ENCODE peak calls at places on chromosome 11, in four cellular contexts. D, K, Z and V are unnamed samples.

GRCh38 chr11:132116516-132116915 is 746.1 kb downstream of the NTM start:
- DNase-seq in Z (no peak), D (no peak), K (no peak), V (no peak)

GRCh38 chr11:1747753-1748466 is 2.5 kb downstream of the IFITM10 start:
- DNase-seq in K (no peak), D (no peak), Z (no peak), V (no peak)

GRCh38 chr11:32613500-32614151 is 30.0 kb downstream of the EIF3M start:
- DNase-seq in D (no peak), K (no peak), Z (no peak), V (no peak)

GRCh38 chr11:128581908-128582307 is 5.5 kb downstream of the ETS1 start:
- DNase-seq in K (no peak), D (no peak), Z (no peak), V (no peak)

GRCh38 chr11:112795142-112795815 is 165.9 kb upstream of the NCAM1 start:
- DNase-seq in D (peak), K (no peak), Z (peak), V (no peak)

GRCh38 chr11:46039990-46040389 is 81.3 kb downstream of the PHF21A start:
- DNase-seq in K (peak), Z (no peak), D (peak), V (no peak)

GRCh38 chr11:128289048-128289447 is 298.3 kb downstream of the ETS1 start:
- DNase-seq in D (no peak), K (no peak), Z (no peak), V (no peak)

GRCh38 chr11:47296045-47296444 is 26.1 kb downstream of the MADD start:
- DNase-seq in Z (no peak), D (no peak), K (no peak), V (no peak)

GRCh38 chr11:128026596-128026995 is 560.8 kb downstream of the ETS1 start:
- DNase-seq in Z (no peak), D (peak), K (peak), V (no peak)

GRCh38 chr11:68120212-68121066 is 749 bp downstream of the CHKA start:
- DNase-seq in K (no peak), Z (peak), D (peak), V (no peak)

GRCh38 chr11:1870721-1871466 is 18.0 kb downstream of the LSP1 start:
- DNase-seq in K (no peak), Z (peak), D (no peak), V (no peak)

GRCh38 chr11:47566166-47566546 is 757 bp downstream of the PTPMT1 start:
- DNase-seq in K (no peak), D (no peak), Z (no peak), V (no peak)

GRCh38 chr11:15852179-15852578 is 504.2 kb downstream of the SOX6 start:
- DNase-seq in K (no peak), D (peak), Z (peak), V (no peak)

GRCh38 chr11:44854146-44854545 is 96.5 kb downstream of the TP53I11 start:
- DNase-seq in K (no peak), Z (no peak), D (no peak), V (no peak)

GRCh38 chr11:126619516-126619915 is 264.0 kb downstream of the ST3GAL4 start:
- DNase-seq in Z (no peak), K (no peak), D (no peak), V (no peak)

GRCh38 chr11:111269146-111269868 is 23.8 kb downstream of the POU2AF2 start:
- DNase-seq in D (peak), K (no peak), Z (no peak), V (no peak)

GRCh38 chr11:106585061-106585460 is 433.2 kb downstream of the GUCY1A2 start:
- DNase-seq in Z (peak), K (peak), D (peak), V (no peak)

GRCh38 chr11:78170874-78171549 is 17.4 kb downstream of the KCTD21 start:
- DNase-seq in D (no peak), Z (no peak), K (no peak), V (no peak)

GRCh38 chr11:1197431-1197885 is 25.4 kb upstream of the MUC5B start:
- DNase-seq in Z (no peak), K (no peak), D (no peak), V (peak)

GRCh38 chr11:128936546-128937275 is 6.0 kb downstream of the TP53AIP1 start:
- DNase-seq in Z (peak), K (no peak), D (no peak), V (no peak)

GRCh38 chr11:43947003-43947500 is 4.6 kb downstream of the C11orf96 start:
- DNase-seq in D (peak), K (no peak), Z (peak), V (no peak)

GRCh38 chr11:44456544-44457270 is 108.8 kb upstream of the CD82 start:
- DNase-seq in Z (peak), D (no peak), K (no peak), V (no peak)

GRCh38 chr11:125568970-125569912 is at the start of gene EI24:
- DNase-seq in K (peak), D (peak), Z (peak), V (peak)

GRCh38 chr11:128603752-128604472 is 16.6 kb upstream of the ETS1 start:
- DNase-seq in K (no peak), Z (no peak), D (peak), V (no peak)

GRCh38 chr11:59025097-59025496 is 61.0 kb upstream of the GLYATL1B start:
- DNase-seq in K (no peak), Z (no peak), D (no peak), V (no peak)

GRCh38 chr11:77175869-77176539 is 48.0 kb downstream of the MYO7A start:
- DNase-seq in K (no peak), Z (peak), D (no peak), V (no peak)

DNA sequence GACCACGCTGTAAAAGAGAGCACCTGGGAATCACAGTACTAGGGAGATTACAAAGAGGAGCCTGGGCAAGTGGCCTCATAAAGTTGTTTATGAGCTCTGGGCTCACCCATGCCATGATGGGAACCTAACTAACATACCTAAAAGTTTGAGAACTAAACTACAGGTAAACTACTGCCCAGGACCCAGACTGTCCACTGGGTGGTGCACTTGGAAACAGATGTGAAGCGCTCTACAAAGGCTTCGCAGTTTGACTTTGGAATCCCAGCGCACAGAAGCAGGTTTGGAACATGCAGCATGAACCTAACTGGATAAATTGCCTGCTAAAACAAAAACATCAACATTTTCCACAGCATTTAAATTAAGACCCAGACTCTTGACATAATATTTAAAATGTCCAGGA is 418.6 kb downstream of the FAM181B start:
- DNase-seq in D (no peak), K (no peak), Z (peak), V (no peak)
- TF ChIP-seq CTCF in D (no peak), K (no peak), Z (peak), V (peak)

DNA sequence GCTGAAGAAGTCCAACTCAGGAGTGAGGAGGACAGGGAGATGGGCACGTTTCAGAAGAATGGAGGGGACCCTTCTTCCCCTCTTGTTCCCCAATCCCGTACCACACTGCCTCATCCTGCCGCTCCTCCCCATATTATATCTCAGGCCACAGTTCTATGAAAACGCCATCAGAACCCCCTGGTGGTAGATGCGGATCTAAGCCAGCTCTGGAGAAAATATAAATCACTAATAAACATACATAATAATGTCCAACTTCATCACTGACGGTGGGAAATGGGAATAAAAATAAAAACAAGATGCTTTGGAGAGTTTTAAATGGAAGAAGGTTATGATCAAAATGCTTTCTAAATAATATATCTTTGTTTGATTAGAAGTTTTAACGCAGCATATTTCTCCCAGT is 400.3 kb downstream of the CADM1 start:
- DNase-seq in D (no peak), Z (no peak), K (no peak), V (no peak)
- TF ChIP-seq CTCF in D (no peak), Z (no peak), K (no peak), V (no peak)

GRCh38 chr11:93361435-93361834 is 30.9 kb downstream of the DEUP1 start:
- DNase-seq in K (no peak), Z (no peak), D (no peak), V (no peak)
- TF ChIP-seq CTCF in K (no peak), Z (no peak), D (no peak), V (no peak)

DNA sequence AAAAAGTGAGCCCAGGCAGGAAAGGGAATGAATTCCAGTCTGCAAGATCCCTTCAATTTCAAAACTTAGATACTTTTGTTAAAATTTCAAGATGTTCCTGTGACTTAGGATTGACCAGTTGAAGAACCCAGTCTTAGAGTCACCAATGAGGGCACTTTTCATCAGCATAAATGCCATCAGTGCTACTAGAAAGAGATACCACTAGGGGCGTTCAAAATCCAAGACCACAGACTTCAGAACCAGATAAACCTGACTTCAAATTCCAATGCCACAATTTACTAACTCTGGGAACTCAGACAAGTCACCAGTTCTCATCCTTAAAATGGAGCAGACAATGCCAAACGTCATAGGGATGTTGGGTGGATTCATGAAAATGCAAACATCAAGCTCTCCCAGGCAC is 523.2 kb downstream of the BUD13 start:
- DNase-seq in D (no peak), K (no peak), Z (peak), V (no peak)
- TF ChIP-seq CTCF in D (no peak), K (no peak), Z (no peak), V (no peak)

GRCh38 chr11:23554002-23554401 is 693.7 kb upstream of the CCDC179 start:
- DNase-seq in Z (peak), K (no peak), D (no peak), V (no peak)
- TF ChIP-seq CTCF in Z (peak), K (no peak), D (no peak), V (no peak)